ENCODE peak calls at places on chromosome 1, in seven cellular contexts. X, V, Y, L, D, A and W are unnamed samples. For H3K79me1, the result is how much of the 10 kb centered on the place peaks cover.

GRCh38 chr1:17101261-17101660 is 18.0 kb downstream of the PADI2 start:
- DNase-seq in X (no peak), V (no peak), Y (no peak), L (no peak), D (no peak), A (no peak), W (no peak)

GRCh38 chr1:50279622-50280320 is 143.5 kb downstream of the DMRTA2 start:
- DNase-seq in X (peak), V (peak), Y (peak), L (peak), D (no peak), A (no peak), W (peak)

GRCh38 chr1:114219247-114219872 is 65.7 kb upstream of the SYT6 start:
- DNase-seq in X (peak), V (no peak), Y (no peak), L (peak), D (no peak), A (peak), W (peak)

GRCh38 chr1:36638268-36638667 is 155.6 kb upstream of the CSF3R start:
- DNase-seq in X (peak), V (no peak), Y (no peak), L (no peak), D (peak), A (no peak), W (no peak)

GRCh38 chr1:77281491-77282186 is at the start of gene AK5:
- DNase-seq in X (peak), V (peak), Y (peak), L (peak), D (no peak), A (peak), W (peak)

GRCh38 chr1:242196101-242196500 is 197.2 kb upstream of the MAP1LC3C start:
- DNase-seq in X (no peak), V (no peak), Y (no peak), L (peak), D (peak), A (no peak), W (no peak)

GRCh38 chr1:41868241-41868953 is 50.3 kb downstream of the HIVEP3 start:
- DNase-seq in X (no peak), V (no peak), Y (no peak), L (peak), D (no peak), A (no peak), W (no peak)

GRCh38 chr1:40847023-40847740 is 15.0 kb downstream of the CITED4 start:
- DNase-seq in X (peak), V (no peak), Y (no peak), L (peak), D (no peak), A (no peak), W (peak)

GRCh38 chr1:84145051-84145450 is 980 bp downstream of the PRKACB start:
- DNase-seq in X (peak), V (no peak), Y (no peak), L (no peak), D (no peak), A (no peak), W (no peak)

GRCh38 chr1:204408074-204408507 is 3.5 kb downstream of the PPP1R15B start:
- DNase-seq in X (peak), V (peak), Y (no peak), L (no peak), D (no peak), A (peak), W (no peak)

GRCh38 chr1:43293896-43294760 is 6.7 kb upstream of the TIE1 start:
- DNase-seq in X (peak), V (no peak), Y (no peak), L (peak), D (no peak), A (peak), W (no peak)

GRCh38 chr1:164617607-164618564 is 58.9 kb downstream of the PBX1 start:
- DNase-seq in X (peak), V (peak), Y (no peak), L (peak), D (no peak), A (peak), W (peak)

GRCh38 chr1:228039504-228039903 is 32.7 kb downstream of the WNT3A start:
- DNase-seq in X (no peak), V (peak), Y (no peak), L (no peak), D (no peak), A (no peak), W (peak)

GRCh38 chr1:228036701-228037231 is 30.0 kb downstream of the WNT3A start:
- DNase-seq in X (no peak), V (peak), Y (no peak), L (no peak), D (no peak), A (no peak), W (peak)

GRCh38 chr1:228039006-228039481 is 32.2 kb downstream of the WNT3A start:
- DNase-seq in X (no peak), V (peak), Y (no peak), L (no peak), D (no peak), A (no peak), W (peak)

GRCh38 chr1:228038387-228039005 is 31.7 kb downstream of the WNT3A start:
- DNase-seq in X (no peak), V (peak), Y (no peak), L (no peak), D (no peak), A (no peak), W (peak)

GRCh38 chr1:228037401-228038386 is 30.9 kb downstream of the WNT3A start:
- DNase-seq in X (peak), V (peak), Y (peak), L (peak), D (no peak), A (peak), W (peak)
- H3K4me2 ChIP-seq in X (peak), V (peak), Y (peak), L (peak), D (peak), A (peak), W (peak)

GRCh38 chr1:4315202-4315601 is 339.2 kb upstream of the AJAP1 start:
- DNase-seq in X (no peak), V (no peak), Y (no peak), L (no peak), D (no peak), A (no peak), W (no peak)
- H3K79me1 ChIP-seq in X (under half), V (under half), Y (under half), L (under half), D (under half), A (under half), W (under half)

GRCh38 chr1:9589144-9589718 is 520 bp downstream of the TMEM201 start:
- DNase-seq in X (peak), V (peak), Y (no peak), L (peak), D (peak), A (peak), W (no peak)

GRCh38 chr1:9588551-9589143 is at the start of gene TMEM201:
- DNase-seq in X (peak), V (peak), Y (peak), L (peak), D (peak), A (peak), W (peak)

GRCh38 chr1:9590945-9591668 is 2.4 kb downstream of the TMEM201 start:
- DNase-seq in X (no peak), V (no peak), Y (no peak), L (no peak), D (no peak), A (no peak), W (no peak)

GRCh38 chr1:9590201-9590600 is 1.5 kb downstream of the TMEM201 start:
- DNase-seq in X (no peak), V (no peak), Y (no peak), L (no peak), D (no peak), A (no peak), W (no peak)

DNA sequence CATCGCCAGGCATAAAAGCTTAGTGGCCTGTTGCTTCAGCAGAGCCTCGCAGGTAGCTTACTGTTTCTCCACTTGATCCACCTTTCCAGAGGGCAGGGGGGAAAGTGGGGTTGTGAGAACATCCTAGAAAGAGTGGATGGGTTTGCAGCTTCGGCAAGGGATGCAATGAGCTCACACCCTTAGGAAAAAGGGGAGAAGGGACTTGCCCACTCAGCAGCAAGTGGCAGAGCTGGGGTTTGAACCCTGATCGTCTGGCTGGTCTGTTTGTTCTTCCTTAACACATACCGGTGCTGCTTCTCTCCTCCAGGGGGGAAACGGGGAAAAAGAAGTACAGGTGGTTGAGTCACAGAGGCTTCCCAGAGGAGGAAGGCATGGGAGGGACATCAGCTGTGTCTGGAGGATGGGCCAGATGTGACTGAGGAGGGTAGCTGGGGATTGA is 1.0 kb downstream of the TMEM201 start:
- DNase-seq in X (peak), V (no peak), Y (no peak), L (peak), D (no peak), A (peak), W (no peak)
- H3K4me2 ChIP-seq in X (peak), V (peak), Y (peak), L (peak), D (peak), A (peak), W (peak)

GRCh38 chr1:147600119-147601111 is 59.1 kb downstream of the BCL9 start:
- DNase-seq in X (peak), V (no peak), Y (no peak), L (peak), D (peak), A (peak), W (no peak)
- H3K79me1 ChIP-seq in X (under half), V (under half), Y (under half), L (under half), D (under half), A (under half), W (under half)